ENCODE peak calls at places on chromosomes 7 and 10, in nine cellular contexts. Z is tibial artery, V is MCF 10A, X is epithelial cell of esophagus, C is lower leg skin, E is natural killer cell, K is Panc1, N is tibial nerve, L is PC-9. G is an unnamed sample.

GRCh38 chr10:129771576-129772471 is 192.2 kb downstream of the EBF3 start:
- DNase-seq in Z (peak), V (no peak), X (no peak), C (no peak), E (peak), K (no peak), N (no peak), L (no peak), G (no peak)

GRCh38 chr10:69883256-69883655 is 81.5 kb downstream of the COL13A1 start:
- DNase-seq in Z (no peak), V (peak), X (peak), C (no peak), E (no peak), K (no peak), N (no peak), L (peak), G (no peak)

GRCh38 chr7:151058766-151059361 is 525 bp upstream of the SLC4A2 start:
- DNase-seq in Z (no peak), V (peak), X (peak), C (no peak), E (no peak), K (no peak), N (no peak), L (no peak), G (no peak)

GRCh38 chr7:56092789-56093531 is at the start of gene PHKG1:
- DNase-seq in Z (peak), V (peak), X (peak), C (peak), E (no peak), K (no peak), N (peak), L (no peak), G (peak)

GRCh38 chr10:34319197-34319846 is 495.8 kb downstream of the PARD3 start:
- DNase-seq in Z (no peak), V (peak), X (peak), C (peak), E (no peak), K (no peak), N (no peak), L (peak), G (no peak)

GRCh38 chr7:31775511-31775910 is 88.5 kb downstream of the PPP1R17 start:
- DNase-seq in Z (no peak), V (no peak), X (peak), C (no peak), E (no peak), K (no peak), N (no peak), L (peak), G (no peak)

GRCh38 chr7:25376207-25376606 is 147.9 kb upstream of the NPVF start:
- DNase-seq in Z (no peak), V (no peak), X (no peak), C (no peak), E (no peak), K (no peak), N (no peak), L (no peak), G (no peak)

GRCh38 chr10:88417337-88417736 is 165.8 kb downstream of the RNLS start:
- DNase-seq in Z (no peak), V (no peak), X (no peak), C (no peak), E (no peak), K (no peak), N (no peak), L (no peak), G (no peak)

GRCh38 chr10:132205650-132206376 is 19.1 kb downstream of the DPYSL4 start:
- DNase-seq in Z (no peak), V (no peak), X (no peak), C (no peak), E (no peak), K (no peak), N (no peak), L (no peak), G (peak)

GRCh38 chr10:93334901-93335312 is 147.2 kb downstream of the MYOF start:
- DNase-seq in Z (no peak), V (peak), X (peak), C (no peak), E (no peak), K (no peak), N (no peak), L (peak), G (no peak)

GRCh38 chr7:80230327-80230726 is 95.7 kb downstream of the GNAI1 start:
- DNase-seq in Z (no peak), V (no peak), X (no peak), C (no peak), E (no peak), K (no peak), N (no peak), L (no peak), G (no peak)

GRCh38 chr7:45066409-45066808 is 22.4 kb downstream of the NACAD start:
- DNase-seq in Z (no peak), V (no peak), X (no peak), C (no peak), E (no peak), K (no peak), N (no peak), L (no peak), G (no peak)

GRCh38 chr7:94301024-94301588 is 93.6 kb upstream of the COL1A2 start:
- DNase-seq in Z (peak), V (peak), X (peak), C (peak), E (no peak), K (peak), N (peak), L (peak), G (peak)

GRCh38 chr10:102642553-102643345 is 1.5 kb upstream of the TRIM8 start:
- DNase-seq in Z (peak), V (peak), X (peak), C (peak), E (peak), K (no peak), N (peak), L (no peak), G (peak)

GRCh38 chr7:44638611-44639557 is 32.5 kb downstream of the OGDH start:
- DNase-seq in Z (peak), V (peak), X (peak), C (peak), E (peak), K (peak), N (peak), L (peak), G (peak)

GRCh38 chr7:105990726-105991465 is 27.8 kb downstream of the CDHR3 start:
- DNase-seq in Z (no peak), V (no peak), X (no peak), C (no peak), E (no peak), K (no peak), N (peak), L (no peak), G (no peak)

GRCh38 chr7:144903201-144903600 is 67.3 kb upstream of the TPK1 start:
- DNase-seq in Z (no peak), V (no peak), X (peak), C (no peak), E (no peak), K (no peak), N (no peak), L (no peak), G (no peak)

GRCh38 chr10:17109475-17110207 is 20.0 kb downstream of the CUBN start:
- DNase-seq in Z (no peak), V (peak), X (peak), C (no peak), E (no peak), K (no peak), N (no peak), L (no peak), G (no peak)

GRCh38 chr10:129963076-129963830 is 821 bp downstream of the EBF3 start:
- DNase-seq in Z (no peak), V (no peak), X (peak), C (no peak), E (no peak), K (no peak), N (no peak), L (no peak), G (peak)

GRCh38 chr7:80078159-80078731 is 56.4 kb upstream of the GNAI1 start:
- DNase-seq in Z (no peak), V (peak), X (peak), C (no peak), E (no peak), K (no peak), N (no peak), L (no peak), G (no peak)

GRCh38 chr7:146655928-146656797 is 539.6 kb downstream of the CNTNAP2 start:
- DNase-seq in Z (no peak), V (no peak), X (no peak), C (no peak), E (no peak), K (no peak), N (no peak), L (no peak), G (no peak)

GRCh38 chr10:8338177-8338766 is 283.8 kb downstream of the GATA3 start:
- DNase-seq in Z (no peak), V (no peak), X (no peak), C (no peak), E (no peak), K (no peak), N (no peak), L (no peak), G (no peak)

GRCh38 chr10:132078746-132079345 is 13.1 kb downstream of the JAKMIP3 start:
- DNase-seq in Z (no peak), V (no peak), X (no peak), C (no peak), E (no peak), K (no peak), N (no peak), L (no peak), G (no peak)

GRCh38 chr10:73886085-73886529 is 11.8 kb upstream of the CAMK2G start:
- DNase-seq in Z (peak), V (peak), X (peak), C (peak), E (peak), K (peak), N (peak), L (peak), G (peak)
- TF ChIP-seq CTCF in Z (peak), V (peak), X (peak), C (peak), E (peak), K (peak), N (peak), L (peak), G (peak)

GRCh38 chr10:125513783-125514182 is 169.2 kb downstream of the TEX36 start:
- DNase-seq in Z (no peak), V (no peak), X (no peak), C (no peak), E (no peak), K (no peak), N (no peak), L (no peak), G (no peak)

GRCh38 chr10:125514206-125515162 is 168.5 kb downstream of the TEX36 start:
- DNase-seq in Z (no peak), V (peak), X (no peak), C (peak), E (no peak), K (no peak), N (no peak), L (peak), G (no peak)

GRCh38 chr10:125520968-125521367 is 162.0 kb downstream of the TEX36 start:
- DNase-seq in Z (no peak), V (peak), X (no peak), C (no peak), E (no peak), K (no peak), N (no peak), L (peak), G (no peak)

GRCh38 chr10:125510998-125511397 is 172.0 kb downstream of the TEX36 start:
- DNase-seq in Z (no peak), V (no peak), X (no peak), C (no peak), E (no peak), K (no peak), N (no peak), L (no peak), G (no peak)

DNA sequence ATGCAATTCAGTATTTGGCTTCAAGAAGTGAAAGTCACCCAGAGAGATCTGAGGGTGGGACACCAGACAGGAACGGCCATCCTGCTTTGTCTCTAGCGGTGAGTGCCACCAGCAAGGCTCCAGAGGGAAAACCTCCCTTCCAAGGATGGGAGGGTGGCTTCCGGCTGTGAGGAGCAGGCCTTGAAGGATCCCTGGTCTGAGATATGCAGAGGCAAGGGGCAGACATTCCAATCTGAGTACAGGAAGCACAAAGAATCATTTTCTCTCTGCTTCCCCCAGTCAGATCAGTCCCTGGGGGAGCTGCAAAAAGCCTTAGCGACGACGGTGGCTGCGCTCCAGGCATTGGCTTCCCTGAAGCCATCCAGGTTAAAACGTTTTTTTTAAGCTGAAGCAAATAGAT is 167.4 kb downstream of the TEX36 start:
- DNase-seq in Z (no peak), V (no peak), X (no peak), C (no peak), E (no peak), K (no peak), N (no peak), L (no peak), G (no peak)
- TF ChIP-seq CTCF in Z (no peak), V (no peak), X (no peak), C (no peak), E (no peak), K (no peak), N (no peak), L (no peak), G (no peak)

DNA sequence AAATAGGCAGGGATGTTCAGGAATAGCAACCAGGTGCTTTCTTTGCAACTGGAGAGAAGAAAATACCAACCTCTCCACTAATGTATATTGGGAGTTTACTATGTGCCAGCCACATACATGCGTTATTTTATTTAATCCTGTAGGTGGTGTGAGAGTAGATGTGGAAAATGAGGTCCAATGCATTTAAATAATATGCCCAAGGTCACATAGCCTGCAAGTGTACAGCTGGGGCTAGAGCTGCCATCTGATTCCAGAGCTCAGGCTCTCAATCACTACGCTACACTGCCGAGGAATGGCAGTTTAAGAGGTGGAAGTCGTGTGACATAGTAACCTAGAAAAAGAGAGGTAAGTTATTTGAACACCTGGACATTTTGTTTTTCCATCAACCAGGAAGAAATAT is 277.0 kb downstream of the EXOC4 start:
- DNase-seq in Z (no peak), V (no peak), X (no peak), C (no peak), E (no peak), K (no peak), N (no peak), L (no peak), G (no peak)
- TF ChIP-seq CTCF in Z (no peak), V (no peak), X (no peak), C (no peak), E (no peak), K (peak), N (no peak), L (no peak), G (no peak)

GRCh38 chr10:66218981-66219587 is 706.8 kb upstream of the LRRTM3 start:
- DNase-seq in Z (no peak), V (no peak), X (no peak), C (no peak), E (no peak), K (no peak), N (no peak), L (no peak), G (no peak)
- TF ChIP-seq CTCF in Z (no peak), V (no peak), X (no peak), C (no peak), E (no peak), K (no peak), N (no peak), L (no peak), G (no peak)

GRCh38 chr7:149505551-149505950 is 7.9 kb upstream of the ZNF746 start:
- DNase-seq in Z (no peak), V (no peak), X (no peak), C (no peak), E (no peak), K (no peak), N (no peak), L (no peak), G (no peak)

GRCh38 chr7:149500910-149501309 is 3.3 kb upstream of the ZNF746 start:
- DNase-seq in Z (no peak), V (no peak), X (no peak), C (no peak), E (no peak), K (no peak), N (no peak), L (no peak), G (no peak)

GRCh38 chr7:149500201-149500600 is 2.6 kb upstream of the ZNF746 start:
- DNase-seq in Z (no peak), V (no peak), X (no peak), C (no peak), E (no peak), K (no peak), N (no peak), L (no peak), G (no peak)

GRCh38 chr7:149497467-149498261 is at the start of gene ZNF746:
- DNase-seq in Z (peak), V (peak), X (peak), C (peak), E (peak), K (no peak), N (peak), L (peak), G (peak)

DNA sequence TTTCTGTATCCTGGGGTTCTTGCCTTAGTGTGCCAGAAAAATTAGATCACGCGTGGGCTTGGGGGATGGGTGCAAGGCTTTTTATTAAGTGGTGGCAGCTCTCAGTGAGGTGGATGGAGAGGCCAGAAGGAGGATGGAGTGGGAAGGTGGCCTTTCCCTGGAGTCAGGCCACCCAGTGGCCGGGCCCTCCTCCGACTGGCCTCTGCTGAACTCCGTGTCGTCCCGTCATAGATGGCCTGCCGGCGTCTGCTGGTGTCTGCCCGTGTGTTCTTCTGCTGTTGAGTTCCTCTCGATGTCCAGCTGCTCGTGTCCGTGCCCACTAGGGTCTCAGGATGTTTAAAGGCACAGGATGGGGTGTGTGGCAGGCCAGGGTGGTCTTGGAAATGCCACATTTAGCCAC is 4.0 kb upstream of the ZNF746 start:
- DNase-seq in Z (no peak), V (no peak), X (no peak), C (no peak), E (no peak), K (no peak), N (no peak), L (no peak), G (no peak)
- TF ChIP-seq CTCF in Z (no peak), V (no peak), X (no peak), C (no peak), E (no peak), K (no peak), N (no peak), L (no peak), G (no peak)

GRCh38 chr7:141251957-141252356 is 178.1 kb downstream of the TMEM178B start:
- DNase-seq in Z (no peak), V (no peak), X (no peak), C (no peak), E (no peak), K (no peak), N (no peak), L (no peak), G (no peak)
- TF ChIP-seq CTCF in Z (no peak), V (no peak), X (no peak), C (no peak), E (no peak), K (peak), N (no peak), L (no peak), G (no peak)

GRCh38 chr10:5971886-5972285 is 5.5 kb downstream of the IL15RA start:
- DNase-seq in Z (no peak), V (no peak), X (no peak), C (no peak), E (no peak), K (no peak), N (no peak), L (no peak), G (no peak)

GRCh38 chr10:5973069-5973468 is 4.3 kb downstream of the IL15RA start:
- DNase-seq in Z (no peak), V (no peak), X (no peak), C (no peak), E (no peak), K (no peak), N (no peak), L (no peak), G (no peak)

GRCh38 chr10:5970527-5970926 is 6.8 kb downstream of the IL15RA start:
- DNase-seq in Z (no peak), V (no peak), X (no peak), C (no peak), E (no peak), K (no peak), N (no peak), L (no peak), G (no peak)

GRCh38 chr10:5970066-5970465 is 7.3 kb downstream of the IL15RA start:
- DNase-seq in Z (no peak), V (no peak), X (no peak), C (no peak), E (no peak), K (no peak), N (no peak), L (no peak), G (no peak)

DNA sequence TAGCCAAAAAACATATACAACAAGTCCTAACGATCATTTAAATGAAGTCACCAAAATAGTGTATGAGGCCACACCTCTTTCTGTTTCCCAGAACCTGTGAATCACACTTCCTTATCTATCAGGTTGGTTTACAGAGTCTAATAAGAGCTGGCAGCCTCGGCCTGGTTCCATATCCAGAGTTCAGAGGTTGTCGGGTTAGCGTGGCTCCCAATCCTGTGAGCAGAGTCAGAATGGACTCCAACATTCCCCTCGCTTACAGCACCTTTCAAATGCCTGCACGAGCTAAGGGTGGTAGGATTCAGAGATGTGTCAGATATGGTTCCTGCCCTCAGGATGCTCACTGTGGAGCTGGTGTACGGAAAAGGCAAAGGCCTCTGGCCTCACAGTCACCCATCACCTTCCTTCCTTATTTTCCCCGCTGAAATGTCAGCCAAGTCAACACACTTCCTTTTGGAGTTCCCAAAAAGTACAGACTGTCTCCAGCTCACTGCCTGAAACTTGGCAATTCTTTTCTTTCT is 6.0 kb downstream of the IL15RA start:
- DNase-seq in Z (no peak), V (peak), X (peak), C (no peak), E (no peak), K (no peak), N (no peak), L (peak), G (no peak)
- TF ChIP-seq CTCF in Z (no peak), V (no peak), X (no peak), C (no peak), E (no peak), K (no peak), N (no peak), L (no peak), G (no peak)